ENCODE peak calls at places on chromosomes 6 and 20, in nine cellular contexts. R, K, N, B, V, L, P, O and H are unnamed samples.

GRCh38 chr20:62666736-62667529 is 24.6 kb downstream of the SLCO4A1 start:
- DNase-seq in O (no peak), R (peak), B (no peak), K (peak), P (no peak), N (peak), L (peak), V (no peak), H (no peak)

GRCh38 chr6:146770965-146771735 is 172.4 kb downstream of the ADGB start:
- DNase-seq in B (no peak), V (no peak), R (no peak), L (peak), O (no peak), P (no peak), K (peak), N (no peak), H (no peak)

GRCh38 chr20:47576516-47577033 is 74.9 kb downstream of the NCOA3 start:
- DNase-seq in B (peak), N (peak), P (peak), L (peak), K (peak), V (peak), R (peak), O (peak), H (no peak)

GRCh38 chr20:58268936-58269619 is 40.4 kb upstream of the RAB22A start:
- DNase-seq in V (no peak), P (no peak), N (no peak), B (peak), K (no peak), O (no peak), R (peak), L (no peak), H (no peak)

GRCh38 chr6:149761438-149761837 is 11.9 kb downstream of the PCMT1 start:
- DNase-seq in B (no peak), L (no peak), N (no peak), R (no peak), V (no peak), O (no peak), K (no peak), P (no peak), H (no peak)

GRCh38 chr20:56391037-56391436 is 978 bp downstream of the AURKA start:
- DNase-seq in B (no peak), L (no peak), P (no peak), N (no peak), O (no peak), R (no peak), V (no peak), K (no peak), H (no peak)

GRCh38 chr6:139173172-139173571 is 38.3 kb downstream of the HECA start:
- DNase-seq in L (no peak), K (no peak), P (no peak), B (no peak), R (peak), O (no peak), V (no peak), N (no peak), H (no peak)

GRCh38 chr6:30167101-30167500 is 3.8 kb downstream of the TRIM15 start:
- DNase-seq in K (no peak), V (no peak), N (no peak), L (no peak), O (no peak), P (no peak), R (no peak), B (no peak), H (no peak)

GRCh38 chr6:101626264-101626663 is 232.8 kb downstream of the GRIK2 start:
- DNase-seq in O (no peak), P (no peak), K (no peak), V (peak), R (no peak), B (no peak), N (no peak), L (no peak), H (no peak)

GRCh38 chr20:63533871-63534393 is 3.2 kb downstream of the PTK6 start:
- DNase-seq in V (no peak), B (no peak), R (no peak), K (no peak), L (no peak), O (no peak), P (no peak), N (peak), H (no peak)

GRCh38 chr20:7231303-7231702 is 463.8 kb downstream of the BMP2 start:
- DNase-seq in K (no peak), N (no peak), R (peak), L (no peak), B (no peak), V (no peak), O (no peak), P (no peak), H (no peak)

GRCh38 chr6:116417661-116418060 is 43.5 kb upstream of the CALHM6 start:
- DNase-seq in K (no peak), N (no peak), R (no peak), B (no peak), O (no peak), L (no peak), P (no peak), V (no peak), H (no peak)

GRCh38 chr6:116420341-116420740 is 40.8 kb upstream of the CALHM6 start:
- DNase-seq in P (no peak), V (no peak), R (no peak), N (no peak), K (no peak), L (no peak), B (no peak), O (no peak), H (no peak)

GRCh38 chr6:116422238-116422637 is 38.9 kb upstream of the CALHM6 start:
- DNase-seq in R (no peak), L (no peak), N (no peak), B (no peak), V (no peak), O (no peak), K (no peak), P (no peak), H (no peak)

GRCh38 chr6:116424001-116424400 is 37.2 kb upstream of the CALHM6 start:
- DNase-seq in N (no peak), K (no peak), O (no peak), L (no peak), B (peak), V (no peak), P (no peak), R (peak), H (no peak)

GRCh38 chr6:116419069-116419468 is 42.1 kb upstream of the CALHM6 start:
- DNase-seq in K (no peak), P (no peak), L (no peak), N (no peak), R (peak), V (no peak), O (no peak), B (no peak), H (no peak)
- TF ChIP-seq CTCF in K (no peak), P (no peak), L (no peak), N (no peak), R (no peak), V (no peak), O (no peak), B (no peak), H (no peak)

GRCh38 chr20:21189761-21190523 is 64.1 kb downstream of the KIZ start:
- DNase-seq in K (no peak), R (no peak), O (no peak), L (no peak), B (no peak), P (no peak), N (no peak), V (peak), H (no peak)
- H3K4me3 ChIP-seq in K (no peak), R (no peak), O (no peak), L (no peak), B (no peak), P (no peak), N (no peak), V (peak), H (no peak)

GRCh38 chr6:56513631-56514030 is 129.1 kb downstream of the DST start:
- DNase-seq in O (no peak), K (no peak), P (no peak), L (no peak), N (no peak), B (no peak), V (no peak), R (peak), H (no peak)
- H3K27ac ChIP-seq in O (no peak), K (no peak), P (no peak), L (peak), N (no peak), B (no peak), V (no peak), R (no peak), H (peak)

DNA sequence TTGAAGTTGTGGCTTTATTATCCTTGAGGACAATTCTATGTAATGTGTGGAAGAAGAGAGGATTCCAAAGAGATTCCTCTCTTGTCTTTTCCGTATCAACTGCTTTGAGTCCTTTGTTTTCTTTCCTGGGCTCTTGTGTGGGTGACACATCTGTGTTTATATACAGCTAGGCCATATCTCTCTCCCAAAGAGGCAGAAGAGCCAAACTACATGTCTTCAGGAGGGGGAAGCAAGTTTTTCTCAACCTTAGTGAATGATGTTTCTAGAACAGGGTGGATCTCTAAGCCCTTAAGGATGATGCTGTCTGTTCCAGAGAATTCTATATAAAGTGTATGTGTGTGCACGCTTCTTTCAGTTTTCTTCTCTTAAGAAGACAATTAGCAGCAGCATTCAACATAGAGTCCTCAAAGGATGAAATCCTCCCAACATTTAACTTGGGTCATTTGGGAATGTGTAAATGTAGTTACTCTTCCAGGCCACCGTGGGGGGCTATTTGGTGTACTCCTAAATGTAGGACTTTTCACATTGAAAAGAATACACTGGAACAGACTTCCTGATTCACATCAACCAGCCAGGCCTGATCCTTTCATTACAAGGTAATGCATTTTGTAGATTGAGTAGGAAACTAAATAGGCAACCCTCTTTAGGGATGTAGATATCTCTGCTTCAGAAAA is 92.8 kb upstream of the EEF1E1 start:
- DNase-seq in V (peak), L (no peak), N (no peak), R (no peak), P (no peak), O (no peak), K (no peak), B (no peak), H (no peak)
- TF ChIP-seq CTCF in V (peak), L (no peak), N (no peak), R (peak), P (no peak), O (no peak), K (no peak), B (peak), H (no peak)

GRCh38 chr20:33472868-33473267 is 17.0 kb upstream of the CBFA2T2 start:
- DNase-seq in B (no peak), O (no peak), P (no peak), L (no peak), V (no peak), N (no peak), R (no peak), K (no peak), H (no peak)
- H3K4me3 ChIP-seq in B (no peak), O (no peak), P (no peak), L (no peak), V (no peak), N (no peak), R (no peak), K (no peak), H (no peak)

DNA sequence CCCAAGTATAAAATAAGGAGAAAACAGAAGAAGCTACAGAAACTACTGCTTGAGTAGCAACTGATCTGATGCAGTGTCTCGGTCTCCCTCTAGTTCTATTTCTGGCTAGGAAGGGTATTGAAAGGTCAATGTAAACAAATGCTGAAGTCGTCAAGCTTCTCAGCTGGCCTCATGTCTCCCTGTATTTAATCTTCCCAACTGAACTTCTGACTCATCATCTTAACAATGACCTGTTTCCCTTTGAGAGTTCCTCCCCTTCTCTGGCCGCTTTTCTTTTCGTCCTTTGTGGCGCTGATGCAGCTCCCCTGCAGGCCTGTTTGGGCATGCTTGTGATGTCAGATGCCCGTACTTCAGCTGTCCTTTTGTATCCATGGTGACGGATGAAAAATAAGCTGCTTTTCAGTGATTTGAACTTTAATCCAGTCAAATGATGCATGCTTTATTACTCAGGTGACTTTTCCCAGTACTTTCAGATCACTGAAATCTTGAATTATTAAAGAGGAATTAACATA is 7.8 kb upstream of the LCA5 start:
- DNase-seq in V (peak), B (peak), N (peak), P (peak), L (peak), R (peak), O (peak), K (peak), H (peak)
- H3K27ac ChIP-seq in V (no peak), B (peak), N (peak), P (peak), L (peak), R (peak), O (peak), K (peak), H (peak)

DNA sequence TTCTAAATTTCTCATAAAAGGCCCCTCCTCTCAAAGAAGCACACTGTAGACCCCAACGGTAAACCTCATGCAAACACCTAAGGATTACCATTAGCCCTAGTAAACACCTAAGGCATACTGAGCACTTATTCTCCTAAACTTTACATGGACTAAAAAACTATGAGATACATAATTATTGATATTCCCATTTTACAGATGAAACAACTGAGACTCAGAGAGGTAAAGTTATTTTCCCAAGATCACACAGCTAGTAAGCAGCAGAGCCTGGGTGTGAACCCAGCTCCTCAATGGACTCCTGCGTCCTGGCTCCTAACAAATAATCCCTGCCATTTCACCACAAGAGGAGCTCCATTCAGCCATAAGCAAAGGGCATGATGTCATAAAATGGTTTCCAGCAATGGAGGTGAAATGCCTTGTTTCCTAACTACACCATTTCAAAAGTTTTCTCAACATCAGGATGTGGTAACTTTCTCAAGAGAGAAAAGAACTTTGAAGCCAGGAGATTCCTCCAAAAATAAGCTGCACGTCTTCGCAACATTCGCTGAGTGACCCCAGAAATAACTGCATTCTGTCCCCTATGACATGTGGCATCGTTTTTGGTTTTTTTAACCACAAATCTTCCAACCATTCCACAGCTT is 4.1 kb downstream of the ATP9A start:
- DNase-seq in N (no peak), K (no peak), V (peak), B (no peak), L (no peak), O (no peak), R (no peak), P (peak), H (no peak)
- TF ChIP-seq CTCF in N (no peak), K (no peak), V (no peak), B (no peak), L (no peak), O (no peak), R (no peak), P (peak), H (no peak)

GRCh38 chr6:13436691-13437568 is 50.5 kb downstream of the GFOD1 start:
- DNase-seq in V (no peak), P (peak), O (no peak), N (no peak), B (no peak), K (no peak), L (no peak), R (peak), H (peak)
- H3K4me3 ChIP-seq in V (no peak), P (no peak), O (no peak), N (no peak), B (no peak), K (no peak), L (no peak), R (no peak), H (no peak)

GRCh38 chr6:44073612-44074382 is 53.5 kb downstream of the MRPL14 start:
- DNase-seq in K (no peak), N (no peak), L (no peak), R (no peak), V (peak), B (no peak), P (peak), O (no peak), H (no peak)

GRCh38 chr6:44075137-44076015 is 51.9 kb downstream of the MRPL14 start:
- DNase-seq in N (peak), L (no peak), B (no peak), O (no peak), R (no peak), P (no peak), K (no peak), V (no peak), H (no peak)

GRCh38 chr6:44072959-44073611 is 54.2 kb downstream of the MRPL14 start:
- DNase-seq in O (no peak), K (peak), V (peak), L (peak), B (peak), N (peak), P (peak), R (peak), H (no peak)

GRCh38 chr6:44076016-44076365 is 51.3 kb downstream of the MRPL14 start:
- DNase-seq in V (no peak), L (no peak), K (no peak), B (no peak), P (no peak), R (no peak), N (no peak), O (no peak), H (no peak)

GRCh38 chr6:44074383-44075136 is 52.7 kb downstream of the MRPL14 start:
- DNase-seq in V (peak), N (peak), B (peak), O (peak), P (peak), R (peak), L (peak), K (peak), H (no peak)
- H3K27ac ChIP-seq in V (no peak), N (peak), B (peak), O (peak), P (peak), R (peak), L (peak), K (no peak), H (peak)

GRCh38 chr6:17985934-17986655 is 1.3 kb downstream of the KIF13A start:
- DNase-seq in N (no peak), L (no peak), O (no peak), K (no peak), V (no peak), P (no peak), B (no peak), R (no peak), H (no peak)

GRCh38 chr6:17986656-17987575 is 519 bp downstream of the KIF13A start:
- DNase-seq in B (peak), K (peak), O (no peak), N (peak), L (peak), R (peak), V (peak), P (peak), H (peak)

GRCh38 chr6:17988422-17988944 is 1.0 kb upstream of the KIF13A start:
- DNase-seq in O (no peak), N (no peak), P (no peak), L (no peak), B (no peak), V (no peak), K (no peak), R (no peak), H (no peak)

GRCh38 chr6:17984822-17985660 is 2.4 kb downstream of the KIF13A start:
- DNase-seq in P (peak), K (no peak), B (no peak), V (no peak), L (no peak), O (no peak), R (peak), N (no peak), H (no peak)

GRCh38 chr6:17987576-17988421 is at the start of gene KIF13A:
- DNase-seq in V (peak), O (no peak), R (peak), P (peak), B (peak), N (peak), K (peak), L (peak), H (peak)
- TF ChIP-seq CTCF in V (no peak), O (peak), R (peak), P (no peak), B (peak), N (no peak), K (no peak), L (peak), H (no peak)